ENCODE peak calls at places on chromosomes 16 and 17, in five cellular contexts. C, H, Q, Z and J are unnamed samples.

GRCh38 chr17:75565066-75565465 is 22.5 kb upstream of the MYO15B start:
- DNase-seq in C (no peak), H (no peak), Q (no peak), Z (no peak), J (no peak)

GRCh38 chr17:18889658-18890057 is 31.7 kb downstream of the PRPSAP2 start:
- DNase-seq in Q (no peak), C (no peak), Z (no peak), H (no peak), J (no peak)

GRCh38 chr17:36899250-36900129 is 37.8 kb upstream of the LHX1 start:
- DNase-seq in Z (no peak), C (no peak), H (no peak), Q (no peak), J (no peak)

GRCh38 chr16:73152731-73153130 is 104.8 kb upstream of the ZFHX3 start:
- DNase-seq in C (no peak), Q (peak), Z (no peak), H (no peak), J (no peak)

GRCh38 chr16:78669994-78670393 is 570.5 kb downstream of the WWOX start:
- DNase-seq in C (no peak), H (no peak), Q (no peak), Z (no peak), J (no peak)

GRCh38 chr16:88634994-88635670 is 3.2 kb upstream of the IL17C start:
- DNase-seq in C (no peak), Q (no peak), Z (no peak), H (no peak), J (no peak)

GRCh38 chr16:47924950-47925349 is 230.8 kb downstream of the ABCC12 start:
- DNase-seq in Z (no peak), C (no peak), Q (no peak), H (no peak), J (no peak)

GRCh38 chr16:48511071-48511540 is 98.9 kb downstream of the N4BP1 start:
- DNase-seq in Q (no peak), H (no peak), C (no peak), Z (no peak), J (no peak)

GRCh38 chr17:45020354-45021138 is 30.9 kb downstream of the DCAKD start:
- DNase-seq in Z (no peak), C (no peak), H (no peak), Q (no peak), J (no peak)

GRCh38 chr17:67746704-67747571 is 29.2 kb downstream of the NOL11 start:
- DNase-seq in C (no peak), H (no peak), Q (no peak), Z (no peak), J (no peak)

GRCh38 chr16:6726621-6727020 is 606.0 kb upstream of the RBFOX1 start:
- DNase-seq in H (no peak), Z (no peak), C (no peak), Q (no peak), J (no peak)

GRCh38 chr16:12002447-12003006 is 26.0 kb downstream of the SNX29 start:
- DNase-seq in Z (no peak), C (no peak), H (no peak), Q (no peak), J (peak)

GRCh38 chr16:3012246-3012645 is 477 bp upstream of the CLDN9 start:
- DNase-seq in C (no peak), Q (no peak), H (no peak), Z (no peak), J (peak)

GRCh38 chr17:44906987-44907681 is 7.9 kb upstream of the EFTUD2 start:
- DNase-seq in C (no peak), Z (no peak), Q (no peak), H (no peak), J (no peak)

GRCh38 chr17:60993497-60993896 is 315.8 kb downstream of the BCAS3 start:
- DNase-seq in C (no peak), H (no peak), Q (no peak), Z (no peak), J (no peak)

GRCh38 chr17:79874329-79874981 is 35.2 kb upstream of the CBX4 start:
- DNase-seq in Q (no peak), H (no peak), Z (no peak), C (no peak), J (no peak)

GRCh38 chr17:47957591-47958490 is at the start of gene PRR15L:
- DNase-seq in H (no peak), Z (no peak), C (no peak), Q (peak), J (peak)

GRCh38 chr17:29565643-29566472 is 979 bp downstream of the ABHD15 start:
- DNase-seq in H (no peak), Z (peak), C (no peak), Q (no peak), J (peak)

GRCh38 chr17:59846391-59847165 is 46.2 kb downstream of the TUBD1 start:
- DNase-seq in Z (no peak), C (no peak), H (peak), Q (no peak), J (no peak)

GRCh38 chr16:10988164-10988803 is 43.9 kb downstream of the CLEC16A start:
- DNase-seq in H (no peak), Q (no peak), C (no peak), Z (peak), J (no peak)

GRCh38 chr17:29590979-29591736 is 1.7 kb upstream of the GIT1 start:
- DNase-seq in Q (no peak), Z (no peak), C (peak), H (no peak), J (no peak)

GRCh38 chr16:58904254-58904653 is 170.1 kb upstream of the GOT2 start:
- DNase-seq in C (no peak), Q (no peak), H (no peak), Z (no peak), J (no peak)

GRCh38 chr16:14035092-14035491 is 36.0 kb upstream of the MRTFB start:
- DNase-seq in C (no peak), Z (no peak), Q (no peak), H (no peak), J (no peak)

GRCh38 chr17:49955157-49955556 is 13.8 kb upstream of the DLX4 start:
- DNase-seq in C (no peak), Z (no peak), H (no peak), Q (no peak), J (no peak)

GRCh38 chr17:66190738-66191606 is 961 bp downstream of the CEP112 start:
- DNase-seq in Q (no peak), Z (no peak), C (no peak), H (no peak), J (no peak)

GRCh38 chr17:54180919-54181318 is 358.2 kb downstream of the KIF2B start:
- DNase-seq in Z (no peak), C (no peak), Q (no peak), H (no peak), J (no peak)

GRCh38 chr16:80540516-80541305 is at the start of gene DYNLRB2:
- DNase-seq in Z (peak), H (no peak), C (peak), Q (peak), J (peak)